ENCODE peak calls at places on chromosome 18, in nine cellular contexts. K is stomach; V is WERI-Rb-1; E is ascending aorta; P is CD8-positive, alpha-beta T cell; X is Peyer's patch; A is heart left ventricle; O is lower lobe of right lung; L is lung. C is an unnamed sample.

GRCh38 chr18:45107425-45107824 is 426.7 kb downstream of the SETBP1 start:
- DNase-seq in X (no peak), O (no peak), K (no peak), E (no peak), A (no peak), L (no peak), P (no peak), V (no peak), C (no peak)

GRCh38 chr18:58615150-58616132 is 13.4 kb downstream of the ALPK2 start:
- DNase-seq in P (peak; percentile 60), X (peak; percentile 80), E (no peak), O (no peak), L (no peak), A (no peak), V (no peak), K (peak; percentile 26), C (no peak)

GRCh38 chr18:61209802-61210201 is 123.4 kb upstream of the CDH20 start:
- DNase-seq in X (no peak), L (no peak), E (no peak), A (no peak), K (no peak), P (no peak), O (no peak), V (no peak), C (peak; percentile 39)

GRCh38 chr18:36309436-36310391 is 12.2 kb downstream of the FHOD3 start:
- DNase-seq in X (no peak), K (no peak), O (no peak), E (no peak), L (no peak), A (no peak), P (no peak), V (peak; percentile 69), C (no peak)

GRCh38 chr18:34028341-34028740 is 196.4 kb downstream of the NOL4 start:
- DNase-seq in K (peak; percentile 54), X (peak; percentile 48), V (no peak), E (no peak), P (no peak), A (no peak), O (no peak), L (no peak), C (no peak)

GRCh38 chr18:34494359-34494696 is 215.8 kb upstream of the DTNA start:
- DNase-seq in K (no peak), O (no peak), L (no peak), V (no peak), P (no peak), X (no peak), A (peak; percentile 25), E (no peak), C (peak; percentile 58)

GRCh38 chr18:24054130-24054529 is 39.6 kb downstream of the TTC39C start:
- DNase-seq in E (no peak), V (no peak), X (no peak), P (no peak), O (no peak), L (no peak), A (no peak), K (no peak), C (no peak)

GRCh38 chr18:23209796-23210195 is 74.5 kb downstream of the CABLES1 start:
- DNase-seq in E (no peak), A (no peak), X (no peak), K (no peak), O (no peak), V (no peak), L (no peak), P (no peak), C (no peak)

GRCh38 chr18:29693334-29693733 is 1349.2 kb downstream of the DSC3 start:
- DNase-seq in P (no peak), O (no peak), X (no peak), E (no peak), L (no peak), A (no peak), K (no peak), V (no peak), C (no peak)

DNA sequence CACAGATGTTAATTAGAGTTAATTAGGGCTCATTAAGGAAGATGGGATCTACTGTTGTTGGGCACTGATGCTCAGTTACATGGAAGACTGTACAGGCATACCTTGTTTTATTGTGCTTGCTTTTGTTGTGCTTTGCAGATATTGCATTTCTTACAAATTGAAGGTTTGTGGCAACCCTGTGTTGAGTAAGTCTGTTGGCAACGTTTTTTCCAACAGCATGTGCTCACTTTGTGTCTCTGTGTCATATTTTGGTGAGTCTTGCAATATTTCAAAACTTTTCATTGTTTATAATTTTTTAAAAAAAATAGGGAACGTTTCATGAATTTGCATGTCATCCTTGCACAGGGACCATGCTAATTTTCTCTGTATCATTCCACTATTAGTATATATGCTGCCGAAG is 15.6 kb downstream of the PHLPP1 start:
- DNase-seq in K (no peak), V (no peak), O (no peak), A (no peak), P (no peak), E (no peak), X (no peak), L (no peak), C (no peak)
- TF ChIP-seq CTCF in K (no peak), V (no peak), O (no peak), A (no peak), P (no peak), E (no peak), X (no peak), L (no peak), C (no peak)

GRCh38 chr18:48202899-48203260 is 206.3 kb downstream of the ZBTB7C start:
- DNase-seq in P (no peak), X (no peak), V (no peak), L (no peak), K (no peak), O (no peak), A (no peak), E (no peak), C (no peak)

GRCh38 chr18:48201952-48202898 is 207.0 kb downstream of the ZBTB7C start:
- DNase-seq in V (no peak), E (no peak), A (no peak), X (peak; percentile 87), K (no peak), L (no peak), O (no peak), P (peak; percentile 21), C (no peak)

GRCh38 chr18:48200631-48201336 is 208.4 kb downstream of the ZBTB7C start:
- DNase-seq in A (no peak), P (peak; percentile 42), E (no peak), V (no peak), L (no peak), K (no peak), O (no peak), X (no peak), C (no peak)

GRCh38 chr18:48199399-48199798 is 209.8 kb downstream of the ZBTB7C start:
- DNase-seq in A (no peak), O (no peak), V (no peak), L (no peak), E (no peak), K (no peak), P (no peak), X (no peak), C (no peak)

GRCh38 chr18:48201337-48201705 is 207.9 kb downstream of the ZBTB7C start:
- DNase-seq in K (no peak), X (no peak), P (no peak), E (no peak), A (no peak), O (no peak), V (no peak), L (no peak), C (no peak)
- H3K27me3 ChIP-seq in K (no peaks in the 10 kb centered on the region), X (no peaks in the 10 kb centered on the region), P (no peaks in the 10 kb centered on the region), E (no peaks in the 10 kb centered on the region), A (no peaks in the 10 kb centered on the region), O (no peaks in the 10 kb centered on the region), V (no peaks in the 10 kb centered on the region), L (no peaks in the 10 kb centered on the region), C (no peaks in the 10 kb centered on the region)

GRCh38 chr18:67514901-67515540 is 1.5 kb downstream of the DSEL start:
- DNase-seq in L (no peak), K (no peak), E (no peak), X (no peak), O (no peak), V (no peak), P (no peak), A (no peak), C (no peak)
- H3K27ac ChIP-seq in L (no peak overlapping the region), K (no peak overlapping the region), E (peak overlapping the region; percentile 29), X (no peak overlapping the region), O (no peak overlapping the region), V (no peak overlapping the region), P (no peak overlapping the region), A (no peak overlapping the region), C (peak overlapping the region; percentile 96)

GRCh38 chr18:6397931-6398566 is 16.7 kb downstream of the L3MBTL4 start:
- DNase-seq in O (no peak), P (no peak), K (no peak), X (no peak), E (no peak), V (no peak), L (no peak), A (no peak), C (no peak)

GRCh38 chr18:6406075-6406909 is 8.4 kb downstream of the L3MBTL4 start:
- DNase-seq in V (no peak), X (no peak), P (no peak), L (no peak), A (no peak), E (no peak), O (no peak), K (no peak), C (peak; percentile 21)

GRCh38 chr18:6404834-6405233 is 9.9 kb downstream of the L3MBTL4 start:
- DNase-seq in V (no peak), X (no peak), A (no peak), L (no peak), K (no peak), E (no peak), P (no peak), O (no peak), C (no peak)

GRCh38 chr18:6405237-6406074 is 9.3 kb downstream of the L3MBTL4 start:
- DNase-seq in V (no peak), K (no peak), A (no peak), L (no peak), X (no peak), P (no peak), E (no peak), O (no peak), C (no peak)

DNA sequence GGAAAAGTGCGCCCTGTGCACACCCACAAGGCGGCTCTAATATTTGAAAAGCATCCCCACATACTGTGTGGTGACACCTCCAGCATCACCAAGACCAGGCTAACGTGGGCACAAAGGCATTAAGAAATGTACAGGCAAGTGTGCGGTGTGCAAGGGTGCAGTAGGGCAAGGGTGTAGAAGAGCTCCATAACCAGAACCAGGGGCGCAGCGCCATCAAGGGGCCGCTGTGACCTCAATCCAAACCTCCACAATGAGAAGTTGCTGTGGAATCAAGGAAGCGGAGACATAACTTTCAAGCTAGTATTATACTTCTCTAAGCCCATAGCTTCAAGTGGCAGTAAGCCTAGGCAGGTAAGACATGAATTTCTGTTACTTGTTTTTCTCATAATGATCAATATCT is 13.0 kb downstream of the L3MBTL4 start:
- DNase-seq in E (no peak), O (no peak), X (no peak), V (no peak), K (no peak), A (no peak), P (no peak), L (no peak), C (no peak)
- TF ChIP-seq CTCF in E (no peak), O (no peak), X (no peak), V (peak; percentile 61), K (no peak), A (peak; percentile 29), P (no peak), L (no peak), C (no peak)

GRCh38 chr18:46642561-46642960 is 14.5 kb downstream of the LOXHD1 start:
- DNase-seq in E (no peak), K (no peak), P (no peak), V (no peak), O (no peak), L (no peak), X (no peak), A (no peak), C (peak; percentile 17)
- H3K27me3 ChIP-seq in E (no peaks in the 10 kb centered on the region), K (no peaks in the 10 kb centered on the region), P (no peaks in the 10 kb centered on the region), V (no peaks in the 10 kb centered on the region), O (no peaks in the 10 kb centered on the region), L (no peaks in the 10 kb centered on the region), X (no peaks in the 10 kb centered on the region), A (no peaks in the 10 kb centered on the region), C (no peaks in the 10 kb centered on the region)

C was measured in tibial artery.